ENCODE peak calls at places on chromosomes 7 and 10, in four cellular contexts. One of them, this sample, is unnamed. For H3K9me1, the result is how much of the 10 kb centered on the place peaks cover.

GRCh38 chr7:43758861-43759683 is 592 bp downstream of the BLVRA start:
- DNase-seq in IMR-90: peak
- DNase-seq in K562: peak
- DNase-seq in keratinocyte: no peak
- DNase-seq in this sample: peak

GRCh38 chr10:22250897-22251605 is 33.2 kb upstream of the EBLN1 start:
- DNase-seq in keratinocyte: no peak
- DNase-seq in IMR-90: no peak
- DNase-seq in K562: no peak
- DNase-seq in this sample: peak

GRCh38 chr7:3194501-3195141 is 106.4 kb upstream of the SDK1 start:
- DNase-seq in IMR-90: peak
- DNase-seq in K562: no peak
- DNase-seq in keratinocyte: no peak
- DNase-seq in this sample: peak

GRCh38 chr10:73931767-73932624 is 21.1 kb downstream of the PLAU start:
- DNase-seq in IMR-90: no peak
- DNase-seq in K562: peak
- DNase-seq in keratinocyte: peak
- DNase-seq in this sample: no peak

GRCh38 chr10:35640474-35640873 is 1.6 kb downstream of the FZD8 start:
- DNase-seq in keratinocyte: no peak
- DNase-seq in K562: peak
- DNase-seq in IMR-90: peak
- DNase-seq in this sample: peak

GRCh38 chr10:48608279-48608681 is 3.4 kb upstream of the ARHGAP22 start:
- DNase-seq in IMR-90: no peak
- DNase-seq in keratinocyte: no peak
- DNase-seq in K562: peak
- DNase-seq in this sample: no peak

GRCh38 chr7:112462236-112462635 is 12.0 kb downstream of the IFRD1 start:
- DNase-seq in IMR-90: peak
- DNase-seq in K562: no peak
- DNase-seq in keratinocyte: no peak
- DNase-seq in this sample: peak

GRCh38 chr10:68489919-68490318 is 18.1 kb upstream of the DNA2 start:
- DNase-seq in keratinocyte: no peak
- DNase-seq in IMR-90: no peak
- DNase-seq in K562: no peak
- DNase-seq in this sample: no peak

GRCh38 chr10:28533571-28534304 is 820 bp downstream of the WAC start:
- DNase-seq in IMR-90: peak
- DNase-seq in keratinocyte: no peak
- DNase-seq in K562: peak
- DNase-seq in this sample: peak

GRCh38 chr10:124091646-124092269 is 1.6 kb downstream of the CHST15 start:
- DNase-seq in keratinocyte: no peak
- DNase-seq in IMR-90: no peak
- DNase-seq in K562: no peak
- DNase-seq in this sample: peak

GRCh38 chr10:28293238-28294168 is 9.4 kb downstream of the MPP7 start:
- DNase-seq in K562: no peak
- DNase-seq in IMR-90: no peak
- DNase-seq in keratinocyte: no peak
- DNase-seq in this sample: no peak

GRCh38 chr7:158819571-158820203 is 9.6 kb downstream of the ESYT2 start:
- DNase-seq in K562: peak
- DNase-seq in IMR-90: no peak
- DNase-seq in keratinocyte: no peak
- DNase-seq in this sample: no peak

GRCh38 chr7:7970113-7970619 is 1.6 kb downstream of the GLCCI1 start:
- DNase-seq in IMR-90: no peak
- DNase-seq in K562: no peak
- DNase-seq in keratinocyte: no peak
- DNase-seq in this sample: no peak

GRCh38 chr7:14891289-14891688 is 11.3 kb downstream of the DGKB start:
- DNase-seq in IMR-90: no peak
- DNase-seq in keratinocyte: no peak
- DNase-seq in K562: no peak
- DNase-seq in this sample: no peak
- H3K9me1 ChIP-seq in IMR-90: under half
- H3K9me1 ChIP-seq in keratinocyte: under half
- H3K9me1 ChIP-seq in K562: under half
- H3K9me1 ChIP-seq in this sample: under half

GRCh38 chr10:93461807-93462178 is 20.3 kb downstream of the MYOF start:
- DNase-seq in K562: no peak
- DNase-seq in keratinocyte: no peak
- DNase-seq in IMR-90: peak
- DNase-seq in this sample: peak

GRCh38 chr10:93461124-93461806 is 20.9 kb downstream of the MYOF start:
- DNase-seq in IMR-90: peak
- DNase-seq in keratinocyte: no peak
- DNase-seq in K562: no peak
- DNase-seq in this sample: peak

GRCh38 chr10:93462881-93463280 is 19.3 kb downstream of the MYOF start:
- DNase-seq in K562: no peak
- DNase-seq in keratinocyte: no peak
- DNase-seq in IMR-90: peak
- DNase-seq in this sample: peak

GRCh38 chr10:93463723-93464511 is 18.2 kb downstream of the MYOF start:
- DNase-seq in IMR-90: peak
- DNase-seq in keratinocyte: no peak
- DNase-seq in K562: no peak
- DNase-seq in this sample: peak

DNA sequence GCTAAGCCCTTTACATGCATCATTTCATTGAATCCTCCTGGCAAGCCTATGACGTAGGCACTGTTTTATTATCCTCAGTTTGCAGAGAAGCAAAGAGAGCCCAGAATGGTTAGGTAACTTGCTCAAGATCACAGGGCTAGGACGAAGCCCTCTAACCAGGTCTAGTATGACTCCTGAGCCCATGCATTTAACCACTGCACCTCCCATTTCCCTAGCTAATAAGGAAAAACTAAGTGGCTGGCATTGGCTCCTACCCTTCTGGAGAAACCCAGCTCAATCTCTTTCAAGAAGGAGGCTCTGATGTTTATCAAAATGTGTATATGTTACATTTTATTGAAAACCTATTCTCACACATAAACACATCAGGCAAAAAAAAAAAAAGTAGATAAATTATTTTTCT is 19.8 kb downstream of the MYOF start:
- DNase-seq in K562: no peak
- DNase-seq in keratinocyte: no peak
- DNase-seq in IMR-90: no peak
- DNase-seq in this sample: no peak
- H3K9me1 ChIP-seq in K562: under half
- H3K9me1 ChIP-seq in keratinocyte: under half
- H3K9me1 ChIP-seq in IMR-90: under half
- H3K9me1 ChIP-seq in this sample: under half

GRCh38 chr10:75987610-75988009 is 556.2 kb downstream of the LRMDA start:
- DNase-seq in IMR-90: no peak
- DNase-seq in keratinocyte: no peak
- DNase-seq in K562: no peak
- DNase-seq in this sample: no peak
- H3K9me1 ChIP-seq in IMR-90: under half
- H3K9me1 ChIP-seq in keratinocyte: under half
- H3K9me1 ChIP-seq in K562: under half
- H3K9me1 ChIP-seq in this sample: under half

GRCh38 chr7:47762207-47762606 is 180.3 kb upstream of the TNS3 start:
- DNase-seq in K562: no peak
- DNase-seq in keratinocyte: no peak
- DNase-seq in IMR-90: no peak
- DNase-seq in this sample: no peak

GRCh38 chr7:47764746-47765145 is 182.8 kb upstream of the TNS3 start:
- DNase-seq in keratinocyte: no peak
- DNase-seq in K562: no peak
- DNase-seq in IMR-90: no peak
- DNase-seq in this sample: no peak

GRCh38 chr7:47763063-47763974 is 181.4 kb upstream of the TNS3 start:
- DNase-seq in IMR-90: peak
- DNase-seq in keratinocyte: no peak
- DNase-seq in K562: no peak
- DNase-seq in this sample: peak

GRCh38 chr7:47765373-47765979 is 182.8 kb downstream of the PKD1L1 start:
- DNase-seq in K562: no peak
- DNase-seq in keratinocyte: no peak
- DNase-seq in IMR-90: no peak
- DNase-seq in this sample: peak

GRCh38 chr7:47762746-47763062 is 180.8 kb upstream of the TNS3 start:
- DNase-seq in IMR-90: no peak
- DNase-seq in K562: no peak
- DNase-seq in keratinocyte: no peak
- DNase-seq in this sample: no peak
- H3K9me1 ChIP-seq in IMR-90: under half
- H3K9me1 ChIP-seq in K562: under half
- H3K9me1 ChIP-seq in keratinocyte: under half
- H3K9me1 ChIP-seq in this sample: under half

GRCh38 chr10:811781-812180 is 119.7 kb downstream of the LARP4B start:
- DNase-seq in keratinocyte: no peak
- DNase-seq in K562: no peak
- DNase-seq in IMR-90: no peak
- DNase-seq in this sample: no peak
- H3K9me1 ChIP-seq in keratinocyte: under half
- H3K9me1 ChIP-seq in K562: under half
- H3K9me1 ChIP-seq in IMR-90: under half
- H3K9me1 ChIP-seq in this sample: under half

GRCh38 chr7:128840326-128841170 is 10.3 kb downstream of the FLNC start:
- DNase-seq in K562: no peak
- DNase-seq in IMR-90: no peak
- DNase-seq in keratinocyte: no peak
- DNase-seq in this sample: no peak

GRCh38 chr7:128841961-128842673 is 11.9 kb downstream of the FLNC start:
- DNase-seq in K562: peak
- DNase-seq in keratinocyte: no peak
- DNase-seq in IMR-90: peak
- DNase-seq in this sample: peak

GRCh38 chr7:128839751-128840177 is 9.6 kb downstream of the FLNC start:
- DNase-seq in keratinocyte: no peak
- DNase-seq in K562: no peak
- DNase-seq in IMR-90: no peak
- DNase-seq in this sample: no peak

GRCh38 chr7:128842674-128843641 is 12.8 kb downstream of the FLNC start:
- DNase-seq in K562: no peak
- DNase-seq in IMR-90: no peak
- DNase-seq in keratinocyte: no peak
- DNase-seq in this sample: no peak

DNA sequence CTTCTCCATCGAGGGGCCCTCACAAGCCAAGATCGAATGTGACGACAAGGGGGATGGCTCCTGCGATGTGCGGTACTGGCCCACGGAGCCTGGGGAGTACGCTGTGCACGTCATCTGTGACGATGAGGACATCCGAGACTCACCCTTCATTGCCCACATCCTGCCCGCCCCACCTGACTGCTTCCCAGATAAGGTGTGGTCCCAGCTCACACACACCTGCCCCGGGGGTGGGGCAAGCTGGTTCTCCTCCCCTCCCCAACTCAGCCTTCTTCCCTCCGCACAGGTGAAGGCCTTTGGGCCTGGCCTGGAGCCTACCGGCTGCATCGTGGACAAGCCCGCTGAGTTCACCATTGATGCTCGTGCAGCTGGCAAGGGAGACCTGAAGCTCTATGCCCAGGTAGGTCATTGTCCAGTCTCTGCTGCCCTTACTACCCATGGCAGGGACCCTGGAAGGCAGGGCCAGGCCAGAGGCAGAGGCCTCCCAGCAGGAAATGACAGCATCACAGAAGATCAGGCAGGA is 11.0 kb downstream of the FLNC start:
- DNase-seq in IMR-90: no peak
- DNase-seq in keratinocyte: no peak
- DNase-seq in K562: no peak
- DNase-seq in this sample: no peak
- H3K9me1 ChIP-seq in IMR-90: under half
- H3K9me1 ChIP-seq in keratinocyte: under half
- H3K9me1 ChIP-seq in K562: under half
- H3K9me1 ChIP-seq in this sample: under half

GRCh38 chr7:119483364-119483763 is 789.6 kb upstream of the KCND2 start:
- DNase-seq in keratinocyte: no peak
- DNase-seq in K562: no peak
- DNase-seq in IMR-90: no peak
- DNase-seq in this sample: no peak

GRCh38 chr7:119482671-119483070 is 790.3 kb upstream of the KCND2 start:
- DNase-seq in keratinocyte: no peak
- DNase-seq in K562: no peak
- DNase-seq in IMR-90: no peak
- DNase-seq in this sample: no peak

GRCh38 chr7:119482209-119482608 is 790.8 kb upstream of the KCND2 start:
- DNase-seq in IMR-90: no peak
- DNase-seq in keratinocyte: no peak
- DNase-seq in K562: no peak
- DNase-seq in this sample: no peak
- H3K9me1 ChIP-seq in IMR-90: under half
- H3K9me1 ChIP-seq in keratinocyte: under half
- H3K9me1 ChIP-seq in K562: under half
- H3K9me1 ChIP-seq in this sample: under half

GRCh38 chr7:68550635-68551034 is 1047.6 kb upstream of the AUTS2 start:
- DNase-seq in K562: no peak
- DNase-seq in keratinocyte: no peak
- DNase-seq in IMR-90: no peak
- DNase-seq in this sample: no peak

GRCh38 chr7:68544851-68545250 is 1053.4 kb upstream of the AUTS2 start:
- DNase-seq in IMR-90: no peak
- DNase-seq in keratinocyte: no peak
- DNase-seq in K562: no peak
- DNase-seq in this sample: no peak

GRCh38 chr7:68550027-68550426 is 1048.2 kb upstream of the AUTS2 start:
- DNase-seq in IMR-90: no peak
- DNase-seq in keratinocyte: no peak
- DNase-seq in K562: no peak
- DNase-seq in this sample: no peak

GRCh38 chr7:68547181-68547580 is 1051.1 kb upstream of the AUTS2 start:
- DNase-seq in K562: no peak
- DNase-seq in IMR-90: no peak
- DNase-seq in keratinocyte: no peak
- DNase-seq in this sample: no peak

DNA sequence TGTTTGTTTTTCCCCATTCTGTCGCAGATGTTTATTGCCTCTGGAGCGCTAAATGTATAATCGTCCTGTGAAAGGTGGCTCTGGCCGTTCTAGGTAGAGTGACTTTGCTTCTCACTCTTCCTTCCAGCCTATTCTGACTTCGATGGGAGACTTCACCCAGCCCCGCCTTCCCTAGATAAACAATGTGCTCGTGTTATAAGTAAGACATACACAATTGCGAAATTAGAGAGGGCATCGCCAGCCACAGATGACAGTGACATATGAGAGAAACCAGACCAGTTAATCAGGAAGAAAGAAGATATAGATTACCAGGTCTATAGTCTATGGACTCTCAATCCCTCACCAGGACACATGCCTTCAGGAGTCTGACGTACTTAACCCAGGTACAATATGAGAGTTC is 1050.5 kb upstream of the AUTS2 start:
- DNase-seq in keratinocyte: no peak
- DNase-seq in IMR-90: no peak
- DNase-seq in K562: no peak
- DNase-seq in this sample: no peak
- H3K9me1 ChIP-seq in keratinocyte: under half
- H3K9me1 ChIP-seq in IMR-90: under half
- H3K9me1 ChIP-seq in K562: under half
- H3K9me1 ChIP-seq in this sample: under half

This sample was measured in endothelial cell of umbilical vein.